ENCODE peak calls at places on chromosomes 13 and 19, in five cellular contexts. One of them, this sample, is unnamed. For H3K27me3, the result is how much of the 10 kb centered on the place peaks cover.

GRCh38 chr13:86085890-86086289 is 286.7 kb upstream of the SLITRK6 start:
- DNase-seq in body of pancreas: no peak
- DNase-seq in mesendoderm: no peak
- DNase-seq in right cardiac atrium: no peak
- DNase-seq in tibial nerve: no peak
- DNase-seq in this sample: no peak

GRCh38 chr13:61170791-61171330 is 244.8 kb downstream of the PCDH20 start:
- DNase-seq in body of pancreas: no peak
- DNase-seq in mesendoderm: no peak
- DNase-seq in right cardiac atrium: peak
- DNase-seq in tibial nerve: no peak
- DNase-seq in this sample: no peak

GRCh38 chr19:29878973-29879654 is 62.9 kb upstream of the URI1 start:
- DNase-seq in body of pancreas: no peak
- DNase-seq in mesendoderm: peak
- DNase-seq in right cardiac atrium: no peak
- DNase-seq in tibial nerve: peak
- DNase-seq in this sample: no peak

GRCh38 chr13:39599842-39600241 is 3.2 kb downstream of the LHFPL6 start:
- DNase-seq in body of pancreas: no peak
- DNase-seq in mesendoderm: no peak
- DNase-seq in right cardiac atrium: no peak
- DNase-seq in tibial nerve: no peak
- DNase-seq in this sample: no peak

GRCh38 chr13:84303035-84303434 is 420.8 kb upstream of the SLITRK1 start:
- DNase-seq in body of pancreas: no peak
- DNase-seq in mesendoderm: no peak
- DNase-seq in right cardiac atrium: no peak
- DNase-seq in tibial nerve: no peak
- DNase-seq in this sample: no peak

GRCh38 chr13:97743946-97744345 is 209.5 kb upstream of the IPO5 start:
- DNase-seq in body of pancreas: no peak
- DNase-seq in mesendoderm: no peak
- DNase-seq in right cardiac atrium: no peak
- DNase-seq in tibial nerve: no peak
- DNase-seq in this sample: no peak

GRCh38 chr19:39381910-39382611 is 8.8 kb downstream of the PAF1 start:
- DNase-seq in body of pancreas: no peak
- DNase-seq in mesendoderm: no peak
- DNase-seq in right cardiac atrium: no peak
- DNase-seq in tibial nerve: no peak
- DNase-seq in this sample: no peak

GRCh38 chr19:27962260-27962659 is 1250.7 kb downstream of the UQCRFS1 start:
- DNase-seq in body of pancreas: no peak
- DNase-seq in mesendoderm: no peak
- DNase-seq in right cardiac atrium: no peak
- DNase-seq in tibial nerve: no peak
- DNase-seq in this sample: no peak

GRCh38 chr13:89900104-89900760 is 1447.3 kb upstream of the MIR17HG start:
- DNase-seq in body of pancreas: no peak
- DNase-seq in mesendoderm: no peak
- DNase-seq in right cardiac atrium: no peak
- DNase-seq in tibial nerve: no peak
- DNase-seq in this sample: no peak

GRCh38 chr19:811511-812048 is 10.2 kb downstream of the PLPPR3 start:
- DNase-seq in body of pancreas: no peak
- DNase-seq in mesendoderm: no peak
- DNase-seq in right cardiac atrium: no peak
- DNase-seq in tibial nerve: no peak
- DNase-seq in this sample: no peak

GRCh38 chr13:31050486-31051400 is 111.0 kb downstream of the HSPH1 start:
- DNase-seq in body of pancreas: no peak
- DNase-seq in mesendoderm: peak
- DNase-seq in right cardiac atrium: no peak
- DNase-seq in tibial nerve: no peak
- DNase-seq in this sample: no peak

GRCh38 chr13:36685912-36686311 is 12.1 kb downstream of the SERTM1 start:
- DNase-seq in body of pancreas: no peak
- DNase-seq in mesendoderm: no peak
- DNase-seq in right cardiac atrium: no peak
- DNase-seq in tibial nerve: no peak
- DNase-seq in this sample: peak

GRCh38 chr13:19618925-19619324 is 14.5 kb upstream of the MPHOSPH8 start:
- DNase-seq in body of pancreas: no peak
- DNase-seq in mesendoderm: peak
- DNase-seq in right cardiac atrium: no peak
- DNase-seq in tibial nerve: no peak
- DNase-seq in this sample: no peak

GRCh38 chr13:48775804-48776203 is 122.1 kb downstream of the CYSLTR2 start:
- DNase-seq in body of pancreas: no peak
- DNase-seq in mesendoderm: peak
- DNase-seq in right cardiac atrium: no peak
- DNase-seq in tibial nerve: no peak
- DNase-seq in this sample: peak

GRCh38 chr19:18833849-18834643 is 2.3 kb downstream of the UPF1 start:
- DNase-seq in body of pancreas: peak
- DNase-seq in mesendoderm: no peak
- DNase-seq in right cardiac atrium: no peak
- DNase-seq in tibial nerve: no peak
- DNase-seq in this sample: no peak

GRCh38 chr19:5749505-5749904 is 29.1 kb downstream of the CATSPERD start:
- DNase-seq in body of pancreas: no peak
- DNase-seq in mesendoderm: no peak
- DNase-seq in right cardiac atrium: no peak
- DNase-seq in tibial nerve: no peak
- DNase-seq in this sample: no peak

GRCh38 chr13:109243311-109243951 is 543.0 kb downstream of the IRS2 start:
- DNase-seq in body of pancreas: no peak
- DNase-seq in mesendoderm: peak
- DNase-seq in right cardiac atrium: no peak
- DNase-seq in tibial nerve: no peak
- DNase-seq in this sample: peak

GRCh38 chr19:49639401-49640112 is 386 bp downstream of the RRAS start:
- DNase-seq in body of pancreas: no peak
- DNase-seq in mesendoderm: no peak
- DNase-seq in right cardiac atrium: peak
- DNase-seq in tibial nerve: peak
- DNase-seq in this sample: no peak

GRCh38 chr19:51740356-51740755 is 11.3 kb downstream of the FPR1 start:
- DNase-seq in body of pancreas: no peak
- DNase-seq in mesendoderm: no peak
- DNase-seq in right cardiac atrium: no peak
- DNase-seq in tibial nerve: no peak
- DNase-seq in this sample: no peak

GRCh38 chr13:84655677-84656076 is 773.4 kb upstream of the SLITRK1 start:
- DNase-seq in body of pancreas: no peak
- DNase-seq in mesendoderm: peak
- DNase-seq in right cardiac atrium: no peak
- DNase-seq in tibial nerve: no peak
- DNase-seq in this sample: no peak

GRCh38 chr19:38440592-38440991 is 7.1 kb downstream of the RYR1 start:
- DNase-seq in body of pancreas: no peak
- DNase-seq in mesendoderm: no peak
- DNase-seq in right cardiac atrium: no peak
- DNase-seq in tibial nerve: no peak
- DNase-seq in this sample: no peak

GRCh38 chr13:54841682-54842081 is 1813.1 kb downstream of the OLFM4 start:
- DNase-seq in body of pancreas: no peak
- DNase-seq in mesendoderm: no peak
- DNase-seq in right cardiac atrium: no peak
- DNase-seq in tibial nerve: no peak
- DNase-seq in this sample: no peak

GRCh38 chr13:29435125-29435911 is 160.2 kb downstream of the SLC7A1 start:
- DNase-seq in body of pancreas: no peak
- DNase-seq in mesendoderm: no peak
- DNase-seq in right cardiac atrium: peak
- DNase-seq in tibial nerve: peak
- DNase-seq in this sample: no peak

GRCh38 chr19:18774782-18775444 is 16.2 kb downstream of the COMP start:
- DNase-seq in body of pancreas: no peak
- DNase-seq in mesendoderm: no peak
- DNase-seq in right cardiac atrium: peak
- DNase-seq in tibial nerve: no peak
- DNase-seq in this sample: no peak

GRCh38 chr13:71869274-71869673 is 2.3 kb upstream of the DACH1 start:
- DNase-seq in body of pancreas: no peak
- DNase-seq in mesendoderm: no peak
- DNase-seq in right cardiac atrium: no peak
- DNase-seq in tibial nerve: no peak
- DNase-seq in this sample: no peak

GRCh38 chr19:44745386-44745831 is 3.1 kb upstream of the BCL3 start:
- DNase-seq in body of pancreas: peak
- DNase-seq in mesendoderm: peak
- DNase-seq in right cardiac atrium: peak
- DNase-seq in tibial nerve: peak
- DNase-seq in this sample: no peak

GRCh38 chr13:27918918-27919255 is 913 bp upstream of the PDX1 start:
- DNase-seq in body of pancreas: no peak
- DNase-seq in mesendoderm: no peak
- DNase-seq in right cardiac atrium: no peak
- DNase-seq in tibial nerve: no peak
- DNase-seq in this sample: no peak

GRCh38 chr13:27918041-27918917 is 1.5 kb upstream of the PDX1 start:
- DNase-seq in body of pancreas: peak
- DNase-seq in mesendoderm: no peak
- DNase-seq in right cardiac atrium: no peak
- DNase-seq in tibial nerve: no peak
- DNase-seq in this sample: no peak

GRCh38 chr13:27913116-27913515 is 6.7 kb upstream of the PDX1 start:
- DNase-seq in body of pancreas: no peak
- DNase-seq in mesendoderm: no peak
- DNase-seq in right cardiac atrium: no peak
- DNase-seq in tibial nerve: no peak
- DNase-seq in this sample: no peak

GRCh38 chr13:27917121-27917947 is 2.5 kb upstream of the PDX1 start:
- DNase-seq in body of pancreas: peak
- DNase-seq in mesendoderm: no peak
- DNase-seq in right cardiac atrium: no peak
- DNase-seq in tibial nerve: no peak
- DNase-seq in this sample: no peak

GRCh38 chr13:27915301-27916207 is 4.2 kb upstream of the PDX1 start:
- DNase-seq in body of pancreas: no peak
- DNase-seq in mesendoderm: no peak
- DNase-seq in right cardiac atrium: no peak
- DNase-seq in tibial nerve: no peak
- DNase-seq in this sample: no peak
- H3K27me3 ChIP-seq in body of pancreas: under half
- H3K27me3 ChIP-seq in mesendoderm: under half
- H3K27me3 ChIP-seq in right cardiac atrium: under half
- H3K27me3 ChIP-seq in tibial nerve: half or more
- H3K27me3 ChIP-seq in this sample: under half

GRCh38 chr13:43023244-43023931 is at the start of gene DNAJC15:
- DNase-seq in body of pancreas: peak
- DNase-seq in mesendoderm: peak
- DNase-seq in right cardiac atrium: peak
- DNase-seq in tibial nerve: peak
- DNase-seq in this sample: no peak
- H3K4me3 ChIP-seq in body of pancreas: peak
- H3K4me3 ChIP-seq in mesendoderm: peak
- H3K4me3 ChIP-seq in right cardiac atrium: peak
- H3K4me3 ChIP-seq in tibial nerve: peak
- H3K4me3 ChIP-seq in this sample: peak

GRCh38 chr13:27053902-27054595 is 117.6 kb downstream of the USP12 start:
- DNase-seq in body of pancreas: no peak
- DNase-seq in mesendoderm: peak
- DNase-seq in right cardiac atrium: no peak
- DNase-seq in tibial nerve: no peak
- DNase-seq in this sample: peak
- H3K27me3 ChIP-seq in body of pancreas: under half
- H3K27me3 ChIP-seq in mesendoderm: under half
- H3K27me3 ChIP-seq in right cardiac atrium: under half
- H3K27me3 ChIP-seq in tibial nerve: under half
- H3K27me3 ChIP-seq in this sample: under half

GRCh38 chr19:55069859-55070225 is 5.8 kb upstream of the EPS8L1 start:
- DNase-seq in body of pancreas: no peak
- DNase-seq in mesendoderm: no peak
- DNase-seq in right cardiac atrium: no peak
- DNase-seq in tibial nerve: no peak
- DNase-seq in this sample: no peak

GRCh38 chr19:55069137-55069858 is 6.3 kb upstream of the RDH13 start:
- DNase-seq in body of pancreas: peak
- DNase-seq in mesendoderm: peak
- DNase-seq in right cardiac atrium: peak
- DNase-seq in tibial nerve: no peak
- DNase-seq in this sample: no peak

GRCh38 chr19:55067869-55068268 is 4.9 kb upstream of the RDH13 start:
- DNase-seq in body of pancreas: no peak
- DNase-seq in mesendoderm: no peak
- DNase-seq in right cardiac atrium: no peak
- DNase-seq in tibial nerve: no peak
- DNase-seq in this sample: no peak

GRCh38 chr19:55070755-55071502 is 4.7 kb upstream of the EPS8L1 start:
- DNase-seq in body of pancreas: peak
- DNase-seq in mesendoderm: no peak
- DNase-seq in right cardiac atrium: peak
- DNase-seq in tibial nerve: no peak
- DNase-seq in this sample: no peak

DNA sequence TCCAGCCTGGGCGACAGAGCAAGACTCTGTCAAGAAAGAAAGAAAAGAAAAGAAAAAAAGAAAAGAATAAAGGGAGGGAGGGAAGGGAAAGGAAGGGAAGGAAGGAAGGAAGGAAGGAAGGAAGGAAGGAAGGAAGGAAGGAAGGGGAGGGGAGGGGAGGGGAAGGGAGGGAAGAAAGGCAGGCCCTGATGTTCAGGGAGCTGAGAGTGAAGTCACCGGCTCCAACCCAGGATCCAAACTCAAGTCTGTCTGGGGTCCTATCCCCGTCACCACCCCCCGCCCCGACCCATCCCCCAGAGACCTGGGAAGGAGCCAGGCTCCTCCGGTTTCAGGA is 5.8 kb upstream of the RDH13 start:
- DNase-seq in body of pancreas: no peak
- DNase-seq in mesendoderm: no peak
- DNase-seq in right cardiac atrium: no peak
- DNase-seq in tibial nerve: no peak
- DNase-seq in this sample: no peak
- H3K4me3 ChIP-seq in body of pancreas: no peak
- H3K4me3 ChIP-seq in mesendoderm: peak
- H3K4me3 ChIP-seq in right cardiac atrium: no peak
- H3K4me3 ChIP-seq in tibial nerve: no peak
- H3K4me3 ChIP-seq in this sample: peak